ENCODE peak calls at places on chromosomes 4 and X, in four cellular contexts. V, P, D and L are unnamed samples.

GRCh38 chrX:68180501-68181061 is 252.7 kb downstream of the OPHN1 start:
- DNase-seq in V (no peak), P (no peak), D (no peak), L (no peak)

GRCh38 chr4:26105815-26106699 is 192.0 kb downstream of the SMIM20 start:
- DNase-seq in V (no peak), P (no peak), D (peak), L (no peak)

GRCh38 chr4:123776267-123776666 is 379.7 kb downstream of the SPRY1 start:
- DNase-seq in V (no peak), P (no peak), D (no peak), L (no peak)

GRCh38 chr4:117664706-117665444 is 369.4 kb upstream of the NDST3 start:
- DNase-seq in V (peak), P (no peak), D (no peak), L (no peak)

GRCh38 chrX:151416521-151417048 is 19.6 kb downstream of the VMA21 start:
- DNase-seq in V (no peak), P (no peak), D (no peak), L (no peak)

GRCh38 chr4:146222313-146222712 is 8.0 kb downstream of the REELD1 start:
- DNase-seq in V (no peak), P (no peak), D (peak), L (no peak)

GRCh38 chr4:47040828-47041227 is 9.5 kb downstream of the GABRB1 start:
- DNase-seq in V (no peak), P (no peak), D (no peak), L (no peak)

GRCh38 chrX:118484216-118484903 is 11.3 kb upstream of the DOCK11 start:
- DNase-seq in V (no peak), P (no peak), D (no peak), L (no peak)

GRCh38 chr4:128855656-128856055 is 46.2 kb downstream of the JADE1 start:
- DNase-seq in V (no peak), P (no peak), D (no peak), L (no peak)

GRCh38 chr4:95129708-95130343 is 372.1 kb downstream of the BMPR1B start:
- DNase-seq in V (peak), P (no peak), D (peak), L (no peak)

GRCh38 chr4:147594107-147594506 is 23.1 kb upstream of the TMEM184C start:
- DNase-seq in V (no peak), P (no peak), D (no peak), L (no peak)

GRCh38 chrX:53255738-53256191 is 25.6 kb downstream of the IQSEC2 start:
- DNase-seq in V (no peak), P (no peak), D (no peak), L (no peak)

GRCh38 chr4:107210450-107211239 is 174.5 kb upstream of the DKK2 start:
- DNase-seq in V (no peak), P (no peak), D (peak), L (no peak)

GRCh38 chr4:38368612-38369011 is 295.4 kb upstream of the KLF3 start:
- DNase-seq in V (peak), P (no peak), D (peak), L (no peak)

GRCh38 chr4:108031427-108032083 is 41.9 kb downstream of the HADH start:
- DNase-seq in V (no peak), P (no peak), D (no peak), L (no peak)

GRCh38 chr4:5045099-5045498 is 6.2 kb upstream of the STK32B start:
- DNase-seq in V (no peak), P (no peak), D (peak), L (no peak)

GRCh38 chr4:33996075-33996718 is 2248.1 kb downstream of the ARAP2 start:
- DNase-seq in V (no peak), P (no peak), D (peak), L (no peak)

GRCh38 chrX:49754238-49754857 is 58.6 kb upstream of the PAGE1 start:
- DNase-seq in V (peak), P (peak), D (peak), L (peak)

GRCh38 chrX:44317196-44317595 is 26.3 kb downstream of the EFHC2 start:
- DNase-seq in V (no peak), P (no peak), D (peak), L (no peak)

GRCh38 chr4:105714932-105715331 is 6.3 kb downstream of the GSTCD start:
- DNase-seq in V (no peak), P (no peak), D (no peak), L (no peak)

GRCh38 chr4:47525154-47525819 is 40.2 kb downstream of the ATP10D start:
- DNase-seq in V (peak), P (no peak), D (peak), L (no peak)

GRCh38 chr4:40307627-40308497 is 27.3 kb upstream of the CHRNA9 start:
- DNase-seq in V (no peak), P (peak), D (no peak), L (no peak)

GRCh38 chrX:51894697-51895336 is 1.4 kb downstream of the MAGED1 start:
- DNase-seq in V (no peak), P (no peak), D (peak), L (peak)

GRCh38 chr4:157582141-157582540 is 361.6 kb downstream of the GRIA2 start:
- DNase-seq in V (no peak), P (no peak), D (no peak), L (no peak)

GRCh38 chrX:17669891-17670290 is 67.4 kb upstream of the SCML1 start:
- DNase-seq in V (no peak), P (no peak), D (no peak), L (no peak)

GRCh38 chr4:169107528-169107927 is 97.5 kb upstream of the CBR4 start:
- DNase-seq in V (no peak), P (no peak), D (no peak), L (no peak)

GRCh38 chr4:127506283-127506682 is 126.5 kb upstream of the INTU start:
- DNase-seq in V (no peak), P (no peak), D (no peak), L (no peak)

GRCh38 chr4:170476351-170476750 is 386.6 kb upstream of the AADAT start:
- DNase-seq in V (no peak), P (no peak), D (peak), L (no peak)

GRCh38 chrX:19566359-19567141 is 51.2 kb upstream of the MAP3K15 start:
- DNase-seq in V (no peak), P (no peak), D (peak), L (no peak)

GRCh38 chr4:2302387-2303119 is 40.6 kb upstream of the MXD4 start:
- DNase-seq in V (no peak), P (no peak), D (no peak), L (no peak)

GRCh38 chrX:15059488-15059887 is 186.3 kb downstream of the MOSPD2 start:
- DNase-seq in V (no peak), P (no peak), D (no peak), L (no peak)

GRCh38 chr4:112178731-112179130 is 33.5 kb downstream of the FAM241A start:
- DNase-seq in V (no peak), P (no peak), D (peak), L (no peak)